ENCODE peak calls at places on chromosome 17, in ten cellular contexts. F, W, P, N, Y, G, C, J, B and X are unnamed samples.

GRCh38 chr17:75404739-75405364 is 626 bp downstream of the GRB2 start:
- DNase-seq in F (peak; percentile 17), W (peak; percentile 35), P (peak; percentile 39), N (peak; percentile 49), Y (no peak), G (peak; percentile 52), C (peak; percentile 83), J (peak; percentile 55), B (peak; percentile 74), X (peak; percentile 63)

GRCh38 chr17:4980644-4981216 is 6.7 kb downstream of the CAMTA2 start:
- DNase-seq in F (no peak), W (peak; percentile 26), P (peak; percentile 32), N (peak; percentile 51), Y (peak; percentile 28), G (peak; percentile 46), C (no peak), J (no peak), B (peak; percentile 64), X (peak; percentile 56)

GRCh38 chr17:41786227-41787020 is at the start of gene JUP:
- DNase-seq in F (peak; percentile 100), W (peak; percentile 99), P (peak; percentile 85), N (peak; percentile 98), Y (peak; percentile 97), G (peak; percentile 99), C (peak; percentile 99), J (peak; percentile 98), B (peak; percentile 100), X (peak; percentile 100)

GRCh38 chr17:82247175-82247823 is 18.5 kb downstream of the SLC16A3 start:
- DNase-seq in F (no peak), W (no peak), P (no peak), N (no peak), Y (no peak), G (no peak), C (no peak), J (no peak), B (no peak), X (no peak)

GRCh38 chr17:50326831-50327364 is 19.0 kb upstream of the XYLT2 start:
- DNase-seq in F (no peak), W (no peak), P (no peak), N (no peak), Y (no peak), G (no peak), C (peak; percentile 34), J (no peak), B (no peak), X (no peak)

GRCh38 chr17:9360610-9361571 is 214.7 kb downstream of the STX8 start:
- DNase-seq in F (no peak), W (peak; percentile 19), P (no peak), N (peak; percentile 84), Y (no peak), G (peak; percentile 89), C (no peak), J (peak; percentile 68), B (peak; percentile 86), X (no peak)

GRCh38 chr17:45640141-45640850 is 143.8 kb upstream of the CRHR1 start:
- DNase-seq in F (no peak), W (peak; percentile 61), P (peak; percentile 69), N (peak; percentile 75), Y (no peak), G (peak; percentile 76), C (peak; percentile 87), J (peak; percentile 84), B (peak; percentile 79), X (peak; percentile 62)

GRCh38 chr17:10683853-10684252 is 13.5 kb downstream of the SCO1 start:
- DNase-seq in F (no peak), W (peak; percentile 6), P (no peak), N (peak; percentile 47), Y (no peak), G (peak; percentile 39), C (no peak), J (no peak), B (peak; percentile 43), X (no peak)

GRCh38 chr17:80163315-80163714 is 6.5 kb upstream of the CARD14 start:
- DNase-seq in F (no peak), W (no peak), P (no peak), N (no peak), Y (no peak), G (no peak), C (no peak), J (no peak), B (no peak), X (no peak)

GRCh38 chr17:32933881-32934280 is 5.9 kb downstream of the TMEM98 start:
- DNase-seq in F (no peak), W (no peak), P (no peak), N (peak; percentile 10), Y (no peak), G (peak; percentile 18), C (no peak), J (no peak), B (no peak), X (no peak)

GRCh38 chr17:80855968-80856862 is 135.4 kb upstream of the CHMP6 start:
- DNase-seq in F (no peak), W (peak; percentile 89), P (peak; percentile 57), N (peak; percentile 99), Y (no peak), G (peak; percentile 100), C (peak; percentile 91), J (no peak), B (peak; percentile 100), X (no peak)

GRCh38 chr17:40281663-40282062 is 6.0 kb upstream of the CDC6 start:
- DNase-seq in F (no peak), W (no peak), P (no peak), N (peak; percentile 22), Y (no peak), G (no peak), C (no peak), J (no peak), B (no peak), X (no peak)

GRCh38 chr17:74742153-74742515 is 5.1 kb downstream of the RAB37 start:
- DNase-seq in F (no peak), W (no peak), P (peak; percentile 80), N (peak; percentile 53), Y (no peak), G (peak; percentile 31), C (no peak), J (no peak), B (no peak), X (no peak)

GRCh38 chr17:40356906-40357861 is 7.4 kb downstream of the GJD3 start:
- DNase-seq in F (no peak), W (no peak), P (no peak), N (no peak), Y (no peak), G (no peak), C (peak; percentile 80), J (no peak), B (no peak), X (no peak)

GRCh38 chr17:58341861-58342475 is 10.0 kb downstream of the SUPT4H1 start:
- DNase-seq in F (no peak), W (no peak), P (no peak), N (no peak), Y (no peak), G (no peak), C (peak; percentile 49), J (no peak), B (no peak), X (no peak)

GRCh38 chr17:17840751-17841591 is 4.2 kb upstream of the SREBF1 start:
- DNase-seq in F (no peak), W (peak; percentile 54), P (no peak), N (peak; percentile 39), Y (peak; percentile 85), G (peak; percentile 54), C (no peak), J (no peak), B (peak; percentile 80), X (no peak)

GRCh38 chr17:28550858-28551257 is 1.6 kb downstream of the UNC119 start:
- DNase-seq in F (no peak), W (no peak), P (no peak), N (no peak), Y (no peak), G (no peak), C (peak; percentile 62), J (no peak), B (no peak), X (no peak)

GRCh38 chr17:33457477-33457876 is 164.4 kb upstream of the ASIC2 start:
- DNase-seq in F (no peak), W (no peak), P (no peak), N (no peak), Y (no peak), G (no peak), C (no peak), J (no peak), B (no peak), X (no peak)

GRCh38 chr17:58402047-58402446 is 15.3 kb downstream of the RNF43 start:
- DNase-seq in F (no peak), W (no peak), P (no peak), N (peak; percentile 70), Y (no peak), G (no peak), C (no peak), J (no peak), B (peak; percentile 13), X (no peak)

GRCh38 chr17:57918017-57918895 is 37.0 kb downstream of the CUEDC1 start:
- DNase-seq in F (no peak), W (no peak), P (no peak), N (peak; percentile 71), Y (no peak), G (peak; percentile 80), C (no peak), J (no peak), B (peak; percentile 56), X (no peak)

GRCh38 chr17:10060526-10060925 is 137.9 kb downstream of the GAS7 start:
- DNase-seq in F (no peak), W (no peak), P (no peak), N (no peak), Y (no peak), G (no peak), C (peak; percentile 26), J (no peak), B (no peak), X (no peak)

GRCh38 chr17:61000911-61001310 is 323.3 kb downstream of the BCAS3 start:
- DNase-seq in F (no peak), W (peak; percentile 0), P (no peak), N (peak; percentile 57), Y (no peak), G (peak; percentile 81), C (no peak), J (no peak), B (peak; percentile 63), X (no peak)

GRCh38 chr17:42407289-42407836 is 15.7 kb downstream of the CAVIN1 start:
- DNase-seq in F (peak; percentile 94), W (peak; percentile 89), P (peak; percentile 64), N (peak; percentile 65), Y (peak; percentile 79), G (peak; percentile 39), C (peak; percentile 89), J (peak; percentile 89), B (no peak), X (peak; percentile 84)

GRCh38 chr17:49514374-49514738 is 19.3 kb downstream of the NGFR start:
- DNase-seq in F (no peak), W (no peak), P (no peak), N (peak; percentile 23), Y (no peak), G (no peak), C (no peak), J (no peak), B (peak; percentile 60), X (no peak)

GRCh38 chr17:28572294-28573099 is 1.2 kb upstream of the PIGS start:
- DNase-seq in F (no peak), W (no peak), P (no peak), N (no peak), Y (no peak), G (no peak), C (no peak), J (no peak), B (no peak), X (peak; percentile 35)

GRCh38 chr17:14057591-14057990 is 11.7 kb upstream of the COX10 start:
- DNase-seq in F (no peak), W (no peak), P (no peak), N (no peak), Y (no peak), G (no peak), C (no peak), J (no peak), B (no peak), X (no peak)

GRCh38 chr17:78387982-78388941 is 9.8 kb downstream of the PGS1 start:
- DNase-seq in F (no peak), W (no peak), P (no peak), N (no peak), Y (no peak), G (peak; percentile 89), C (no peak), J (no peak), B (peak; percentile 74), X (no peak)

GRCh38 chr17:1143573-1143972 is 36.2 kb downstream of the ABR start:
- DNase-seq in F (no peak), W (no peak), P (no peak), N (no peak), Y (no peak), G (peak; percentile 34), C (no peak), J (peak; percentile 25), B (peak; percentile 70), X (no peak)